ENCODE peak calls at places on chromosome 16, in ten cellular contexts. P is IMR-90, M is stomach, R is A549, Q is gastrocnemius medialis, F is K562, K is HCT116, L is tibial nerve, B is adrenal gland, Y is Peyer's patch. X is an unnamed sample.

GRCh38 chr16:11078812-11079459 is 134.6 kb downstream of the CLEC16A start:
- DNase-seq in Y (no peak), L (peak), B (no peak), M (no peak), P (peak), Q (no peak), R (no peak), K (no peak), F (no peak), X (no peak)

GRCh38 chr16:68228652-68229051 is 7.3 kb downstream of the ESRP2 start:
- DNase-seq in P (no peak), R (no peak), K (no peak), F (no peak), Q (no peak), L (no peak), B (no peak), M (peak), Y (no peak), X (no peak)

GRCh38 chr16:87637357-87637756 is 35.0 kb downstream of the JPH3 start:
- DNase-seq in B (no peak), P (no peak), Q (no peak), K (no peak), Y (no peak), M (no peak), R (no peak), L (no peak), F (no peak), X (no peak)

GRCh38 chr16:57600048-57600835 is 28.2 kb upstream of the ADGRG1 start:
- DNase-seq in K (peak), M (peak), Y (peak), B (peak), F (peak), P (peak), R (peak), Q (no peak), L (no peak), X (peak)

GRCh38 chr16:12750554-12750918 is 53.2 kb downstream of the CPPED1 start:
- DNase-seq in B (no peak), P (no peak), R (no peak), L (no peak), Y (no peak), M (no peak), K (no peak), Q (no peak), F (no peak), X (no peak)

GRCh38 chr16:23608194-23608593 is 12.1 kb upstream of the NDUFAB1 start:
- DNase-seq in R (peak), P (peak), B (no peak), K (no peak), Y (no peak), L (no peak), Q (no peak), M (no peak), F (no peak), X (no peak)

GRCh38 chr16:66508261-66508913 is 41.5 kb downstream of the TK2 start:
- DNase-seq in B (no peak), M (peak), Q (no peak), Y (peak), P (no peak), F (no peak), L (no peak), K (no peak), R (peak), X (no peak)

GRCh38 chr16:68237243-68238028 is 1.5 kb upstream of the ESRP2 start:
- DNase-seq in L (peak), B (peak), R (peak), K (peak), M (peak), P (peak), Q (peak), Y (peak), F (no peak), X (peak)

GRCh38 chr16:81610144-81610842 is 165.7 kb downstream of the CMIP start:
- DNase-seq in R (no peak), M (peak), L (peak), P (peak), F (no peak), K (no peak), Y (peak), Q (no peak), B (peak), X (no peak)

GRCh38 chr16:66928702-66929388 is 3.5 kb upstream of the RRAD start:
- DNase-seq in P (peak), M (no peak), Y (no peak), R (peak), Q (no peak), F (peak), B (no peak), K (no peak), L (no peak), X (peak)

GRCh38 chr16:3065069-3065741 is at the start of gene IL32:
- DNase-seq in F (no peak), L (no peak), B (peak), K (no peak), M (peak), P (peak), Y (peak), R (peak), Q (peak), X (no peak)

GRCh38 chr16:31700530-31701388 is 172.8 kb upstream of the ZNF267 start:
- DNase-seq in L (peak), F (peak), P (peak), R (peak), Y (peak), B (peak), M (peak), K (no peak), Q (peak), X (peak)

GRCh38 chr16:2835638-2836493 is 5.8 kb downstream of the ZG16B start:
- DNase-seq in Q (no peak), Y (no peak), F (no peak), R (peak), B (no peak), P (peak), L (no peak), M (peak), K (peak), X (peak)

GRCh38 chr16:3876695-3877094 is 3.8 kb downstream of the CREBBP start:
- DNase-seq in Q (no peak), P (peak), Y (no peak), L (no peak), K (no peak), B (no peak), R (no peak), M (no peak), F (no peak), X (no peak)

GRCh38 chr16:31107465-31107867 is 720 bp upstream of the BCKDK start:
- DNase-seq in B (no peak), L (no peak), K (no peak), P (no peak), Y (no peak), Q (no peak), R (no peak), M (no peak), F (no peak), X (no peak)

GRCh38 chr16:31700200-31700529 is 172.5 kb downstream of the AHSP start:
- DNase-seq in M (no peak), F (no peak), B (no peak), R (no peak), L (no peak), P (no peak), Q (no peak), Y (no peak), K (peak), X (no peak)

GRCh38 chr16:5347561-5347960 is 250.0 kb upstream of the EEF2KMT start:
- DNase-seq in R (no peak), P (no peak), F (no peak), L (no peak), M (no peak), K (no peak), Y (no peak), Q (no peak), B (no peak), X (no peak)

GRCh38 chr16:68287276-68288251 is 23.2 kb downstream of the SLC7A6OS start:
- DNase-seq in P (peak), R (peak), F (peak), K (no peak), M (no peak), B (peak), L (peak), Y (no peak), Q (peak), X (peak)

GRCh38 chr16:84504420-84505248 is at the start of gene MEAK7:
- DNase-seq in P (peak), Q (peak), B (peak), Y (peak), F (peak), R (peak), K (peak), M (peak), L (peak), X (peak)
- TF ChIP-seq POLR2A in P (peak), Q (peak), B (peak), Y (peak), F (peak), R (peak), K (peak), M (no peak), L (peak), X (peak)

GRCh38 chr16:84959045-84959576 is 52.2 kb downstream of the ZDHHC7 start:
- DNase-seq in Y (no peak), L (no peak), R (peak), B (no peak), Q (no peak), K (no peak), M (no peak), P (no peak), F (peak), X (peak)
- TF ChIP-seq CTCF in Y (peak), L (no peak), R (peak), B (no peak), Q (no peak), K (peak), M (no peak), P (peak), F (peak), X (peak)

DNA sequence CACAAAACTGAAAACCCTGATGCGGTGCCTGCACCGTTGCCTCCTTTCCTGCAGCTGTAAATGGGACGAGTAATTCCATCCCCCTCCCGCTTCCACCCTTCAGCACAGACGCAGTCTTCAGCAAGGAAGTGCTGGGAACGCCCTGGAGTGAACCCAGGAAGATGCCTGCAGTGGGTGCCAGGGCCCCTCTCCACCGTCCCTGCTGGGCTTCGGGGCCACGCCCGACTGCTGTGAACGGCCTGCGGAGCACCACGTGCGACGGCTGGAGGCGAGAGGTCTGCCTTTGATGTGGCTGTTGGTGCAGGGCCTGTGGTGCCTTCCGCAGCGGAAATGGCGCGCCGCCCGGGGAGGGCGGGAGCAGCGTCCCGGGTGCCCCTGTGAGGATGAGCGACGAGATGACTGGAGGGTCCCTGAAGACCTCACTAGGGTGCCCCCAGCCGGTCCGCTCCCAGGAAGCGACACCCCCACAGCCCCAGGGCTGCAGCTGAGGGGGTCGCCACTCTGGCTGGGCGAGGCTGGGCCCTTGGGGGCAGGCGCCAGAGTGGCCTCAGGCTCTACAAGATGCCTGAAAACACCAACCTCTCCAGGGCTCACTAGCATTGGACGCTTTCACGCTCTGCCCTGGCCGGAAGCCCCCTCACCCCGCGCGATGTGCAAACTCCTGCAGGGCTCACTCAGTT is 749 bp upstream of the MC1R start:
- DNase-seq in B (peak), L (no peak), F (peak), P (peak), Y (peak), Q (no peak), R (peak), K (peak), M (peak), X (peak)
- TF ChIP-seq POLR2A in B (no peak), L (no peak), F (peak), P (no peak), Y (no peak), Q (no peak), R (peak), K (no peak), M (no peak), X (peak)

DNA sequence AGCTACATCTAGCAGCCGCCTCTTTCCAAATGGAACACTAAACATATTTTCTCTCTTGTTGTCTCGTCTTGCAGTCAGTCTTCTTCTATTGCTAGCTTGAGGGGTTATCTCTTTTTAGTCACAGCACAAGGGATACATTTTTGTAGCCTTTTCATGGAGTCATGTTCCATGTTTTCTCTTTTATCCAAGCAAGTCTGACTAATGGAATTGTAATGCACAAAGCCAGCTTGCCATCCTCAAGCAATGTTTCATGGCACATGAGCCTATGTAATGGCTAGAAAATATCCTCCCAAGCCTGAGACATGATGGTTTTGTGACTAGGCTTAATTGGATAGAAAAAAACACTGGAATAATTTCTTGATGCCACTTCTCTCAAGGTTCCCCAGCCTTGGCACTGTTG is 414.6 kb upstream of the GOT2 start:
- DNase-seq in M (no peak), P (no peak), B (no peak), L (no peak), K (no peak), F (no peak), Q (no peak), R (no peak), Y (no peak), X (no peak)
- TF ChIP-seq CTCF in M (no peak), P (no peak), B (no peak), L (no peak), K (no peak), F (no peak), Q (no peak), R (no peak), Y (no peak), X (no peak)

DNA sequence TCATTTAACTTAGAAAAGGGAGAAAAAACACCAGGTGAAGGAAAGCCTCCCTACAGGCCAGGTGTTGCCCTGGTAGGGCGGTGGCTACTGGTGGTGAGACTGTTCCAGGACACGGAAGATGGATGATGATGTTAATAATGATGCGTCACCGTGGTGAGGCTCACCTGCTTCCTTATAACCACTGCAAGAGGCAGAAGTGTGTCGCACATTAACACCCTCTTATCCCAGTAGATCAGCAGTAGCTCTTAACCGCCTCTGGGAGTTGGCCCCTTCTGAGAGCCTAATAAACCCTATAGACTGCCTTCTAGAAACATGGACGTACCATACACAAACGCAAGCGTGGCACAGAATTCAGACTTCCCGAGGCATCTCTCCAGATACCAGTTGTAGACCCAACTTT is 7.8 kb downstream of the BFAR start:
- DNase-seq in B (no peak), K (no peak), Q (no peak), P (no peak), R (no peak), L (no peak), F (no peak), Y (peak), M (no peak), X (no peak)
- TF ChIP-seq POLR2A in B (no peak), K (no peak), Q (no peak), P (no peak), R (no peak), L (no peak), F (no peak), Y (peak), M (no peak), X (no peak)

GRCh38 chr16:69326172-69326873 is 4.1 kb downstream of the PDF start:
- DNase-seq in L (no peak), M (no peak), B (peak), F (no peak), P (no peak), Q (peak), K (no peak), R (no peak), Y (peak), X (no peak)

GRCh38 chr16:69329369-69330285 is 761 bp downstream of the PDF start:
- DNase-seq in M (no peak), Y (no peak), K (no peak), F (peak), B (peak), P (no peak), Q (no peak), L (no peak), R (no peak), X (no peak)

GRCh38 chr16:69327585-69328310 is 2.6 kb downstream of the PDF start:
- DNase-seq in Q (no peak), L (no peak), Y (no peak), F (no peak), B (peak), P (no peak), K (no peak), M (no peak), R (no peak), X (no peak)

GRCh38 chr16:69328854-69329316 is 1.5 kb downstream of the PDF start:
- DNase-seq in L (no peak), F (no peak), R (no peak), Y (no peak), P (peak), B (peak), M (no peak), Q (no peak), K (no peak), X (no peak)

GRCh38 chr16:69330286-69331109 is at the start of gene PDF:
- DNase-seq in R (peak), F (peak), M (peak), L (peak), P (peak), B (peak), Y (peak), Q (peak), K (peak), X (peak)
- TF ChIP-seq CTCF in R (no peak), F (no peak), M (no peak), L (no peak), P (no peak), B (no peak), Y (no peak), Q (no peak), K (no peak), X (no peak)

DNA sequence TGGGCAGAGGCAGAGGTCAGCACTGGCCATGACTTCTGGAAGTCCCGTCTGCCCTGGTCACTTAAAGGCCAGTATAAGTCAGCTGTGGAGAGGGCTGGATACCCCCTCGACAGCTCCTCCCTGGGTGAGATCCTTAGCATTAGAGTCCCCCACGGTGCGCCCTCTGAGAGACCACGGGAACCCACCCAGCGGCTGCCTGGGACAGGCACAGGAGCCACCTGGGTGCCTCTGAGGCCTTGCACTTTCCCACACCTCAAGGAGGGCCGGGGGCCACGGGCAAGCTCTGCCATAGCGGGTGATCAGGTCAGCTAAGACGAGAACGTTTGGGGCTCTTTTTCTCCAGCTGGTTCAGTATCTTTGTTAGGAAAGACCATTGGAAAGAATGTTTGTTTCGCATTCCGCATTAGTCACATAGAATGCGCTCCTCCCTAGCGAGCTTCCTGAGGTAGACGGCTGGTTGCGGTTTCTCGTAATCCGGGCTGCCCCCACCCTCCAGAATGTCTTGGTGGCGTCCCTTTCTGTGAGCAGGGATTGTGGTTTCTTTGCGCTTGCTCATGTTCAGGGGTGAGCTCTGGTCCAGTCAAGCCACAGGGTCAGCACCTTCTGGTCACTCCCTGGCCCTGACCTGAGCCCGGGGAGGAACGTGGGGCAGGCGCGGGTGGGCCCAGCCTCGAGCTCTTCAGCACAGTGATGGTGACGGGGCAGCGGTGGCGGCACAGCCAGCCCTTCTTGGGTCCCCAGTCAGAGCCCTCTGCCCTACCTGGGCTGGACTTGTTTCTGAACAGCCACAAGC is 25.2 kb downstream of the NME3 start:
- DNase-seq in B (no peak), F (no peak), Y (no peak), M (no peak), R (no peak), P (peak), K (no peak), L (no peak), Q (no peak), X (no peak)
- TF ChIP-seq POLR2A in B (no peak), F (no peak), Y (no peak), M (no peak), R (no peak), P (no peak), K (no peak), L (no peak), Q (no peak), X (no peak)